ENCODE peak calls at places on chromosomes 1 and 21, in four cellular contexts. H, M, W and O are unnamed samples.

GRCh38 chr1:84214115-84214956 is 70.3 kb downstream of the PRKACB start:
- DNase-seq in H (no peak), M (no peak), W (no peak), O (no peak)

GRCh38 chr1:101025283-101025679 is 303 bp downstream of the DPH5 start:
- DNase-seq in H (no peak), M (no peak), W (no peak), O (no peak)

GRCh38 chr1:42172394-42173133 is 8.0 kb upstream of the GUCA2A start:
- DNase-seq in H (peak; percentile 27), M (no peak), W (peak; percentile 66), O (no peak)

GRCh38 chr21:33760641-33761103 is 118.4 kb downstream of the ITSN1 start:
- DNase-seq in H (no peak), M (no peak), W (no peak), O (peak; percentile 44)

GRCh38 chr1:213429642-213430041 is 378.6 kb downstream of the RPS6KC1 start:
- DNase-seq in H (no peak), M (no peak), W (no peak), O (no peak)

GRCh38 chr1:107003972-107004371 is 52.5 kb upstream of the PRMT6 start:
- DNase-seq in H (no peak), M (no peak), W (no peak), O (no peak)

GRCh38 chr21:27759091-27759659 is 792.3 kb upstream of the ADAMTS5 start:
- DNase-seq in H (no peak), M (no peak), W (peak; percentile 66), O (no peak)

GRCh38 chr1:26530898-26531598 is 1.5 kb downstream of the RPS6KA1 start:
- DNase-seq in H (peak; percentile 92), M (no peak), W (peak; percentile 92), O (peak; percentile 54)

GRCh38 chr1:183674339-183674738 is 21.2 kb upstream of the APOBEC4 start:
- DNase-seq in H (no peak), M (no peak), W (no peak), O (no peak)

GRCh38 chr1:171940373-171940772 is 99.1 kb downstream of the DNM3 start:
- DNase-seq in H (no peak), M (no peak), W (no peak), O (no peak)

GRCh38 chr1:226967665-226968064 is 27.6 kb downstream of the COQ8A start:
- DNase-seq in H (no peak), M (no peak), W (no peak), O (no peak)

GRCh38 chr1:51963592-51964308 is 26.8 kb downstream of the RAB3B start:
- DNase-seq in H (no peak), M (no peak), W (no peak), O (no peak)

GRCh38 chr1:51961231-51961630 is 29.3 kb downstream of the RAB3B start:
- DNase-seq in H (no peak), M (no peak), W (no peak), O (no peak)

GRCh38 chr1:51960262-51960661 is 30.2 kb downstream of the RAB3B start:
- DNase-seq in H (no peak), M (no peak), W (no peak), O (no peak)

GRCh38 chr1:51962486-51963356 is 27.8 kb downstream of the RAB3B start:
- DNase-seq in H (no peak), M (peak; percentile 69), W (no peak), O (no peak)

GRCh38 chr1:51961954-51962353 is 28.5 kb downstream of the RAB3B start:
- DNase-seq in H (no peak), M (no peak), W (no peak), O (no peak)
- H3K4me3 ChIP-seq in H (no peak overlapping the region), M (peak overlapping the region; percentile 40), W (no peak overlapping the region), O (no peak overlapping the region)

GRCh38 chr1:119868176-119868575 is 28.1 kb downstream of the ADAM30 start:
- DNase-seq in H (no peak), M (no peak), W (no peak), O (no peak)
- TF ChIP-seq CTCF in H (no peak), M (no peak), W (no peak), O (no peak)

GRCh38 chr1:222369991-222370910 is 177.7 kb downstream of the HHIPL2 start:
- DNase-seq in H (no peak), M (no peak), W (no peak), O (no peak)
- H3K4me3 ChIP-seq in H (no peak overlapping the region), M (no peak overlapping the region), W (no peak overlapping the region), O (no peak overlapping the region)

GRCh38 chr1:17728123-17728522 is 27.0 kb upstream of the ACTL8 start:
- DNase-seq in H (no peak), M (no peak), W (no peak), O (no peak)

GRCh38 chr1:17725084-17725718 is 29.9 kb upstream of the ACTL8 start:
- DNase-seq in H (no peak), M (no peak), W (no peak), O (no peak)

GRCh38 chr1:17724150-17724549 is 31.0 kb upstream of the ACTL8 start:
- DNase-seq in H (no peak), M (no peak), W (no peak), O (no peak)

GRCh38 chr1:17723684-17724083 is 31.4 kb upstream of the ACTL8 start:
- DNase-seq in H (no peak), M (no peak), W (no peak), O (no peak)

GRCh38 chr1:17725811-17726582 is 29.1 kb upstream of the ACTL8 start:
- DNase-seq in H (no peak), M (no peak), W (no peak), O (no peak)
- TF ChIP-seq CTCF in H (no peak), M (no peak), W (no peak), O (no peak)

DNA sequence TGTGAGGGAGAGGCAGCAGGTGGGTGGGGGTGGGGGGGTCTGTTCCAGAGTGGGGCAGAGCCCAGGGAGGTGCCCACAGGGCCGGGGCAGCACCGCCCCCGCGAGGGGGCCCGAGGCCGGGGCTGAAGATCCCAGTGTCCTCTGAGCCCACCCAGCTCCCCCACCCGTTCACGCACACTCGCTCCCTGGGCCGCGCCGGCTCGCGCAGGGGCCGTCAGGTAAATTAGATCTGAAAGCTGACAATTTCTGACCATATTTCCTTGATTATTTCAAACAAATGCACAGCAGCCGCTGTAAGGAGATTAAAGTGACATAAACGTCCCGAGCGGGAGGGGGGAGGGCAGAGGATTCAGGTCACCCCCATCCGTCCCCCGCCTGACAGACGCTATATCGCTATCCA is 118.1 kb downstream of the CASZ1 start:
- DNase-seq in H (no peak), M (no peak), W (no peak), O (no peak)
- H3K4me3 ChIP-seq in H (no peak overlapping the region), M (no peak overlapping the region), W (no peak overlapping the region), O (no peak overlapping the region)

GRCh38 chr1:111392460-111392945 is 35.0 kb downstream of the OVGP1 start:
- DNase-seq in H (no peak), M (no peak), W (no peak), O (no peak)
- TF ChIP-seq CTCF in H (no peak), M (no peak), W (no peak), O (no peak)

DNA sequence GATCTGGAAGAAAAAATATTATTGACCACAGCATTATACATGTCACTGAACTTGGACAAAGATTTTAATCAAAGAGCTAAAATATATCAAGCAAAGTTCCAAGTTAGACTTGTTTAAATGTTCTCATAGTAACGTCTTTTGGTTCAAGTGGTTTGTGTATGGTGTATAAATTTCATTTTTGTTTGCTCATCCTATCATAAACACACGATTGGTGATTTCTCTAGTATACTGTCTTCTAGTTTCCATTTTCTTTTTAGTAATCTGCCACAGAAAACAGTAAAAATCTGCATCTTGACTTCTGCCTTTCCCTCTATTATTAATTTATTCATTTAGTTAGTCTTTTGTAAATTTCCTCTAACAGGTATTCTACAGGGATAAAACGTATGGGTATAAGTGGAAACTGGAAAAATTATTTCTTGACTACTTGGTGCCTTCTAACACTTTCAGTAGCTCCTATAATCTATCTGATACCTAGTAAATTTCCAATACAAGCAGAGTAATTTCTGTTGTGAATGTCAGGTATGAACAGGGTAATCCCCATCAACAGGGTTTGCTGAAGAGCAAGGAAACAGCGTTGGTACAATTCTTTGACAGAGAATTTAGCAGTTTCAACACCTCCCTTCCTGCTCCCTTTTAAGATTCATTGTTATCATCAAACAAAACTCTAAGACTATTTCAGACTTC is 268.0 kb downstream of the PTPRC start:
- DNase-seq in H (no peak), M (no peak), W (no peak), O (no peak)
- H3K4me3 ChIP-seq in H (no peak overlapping the region), M (no peak overlapping the region), W (no peak overlapping the region), O (no peak overlapping the region)

GRCh38 chr1:222555992-222556615 is 8.2 kb upstream of the HHIPL2 start:
- DNase-seq in H (no peak), M (no peak), W (no peak), O (no peak)

GRCh38 chr1:222557148-222557547 is 9.2 kb upstream of the HHIPL2 start:
- DNase-seq in H (no peak), M (no peak), W (no peak), O (no peak)

GRCh38 chr1:222561656-222562055 is 13.8 kb upstream of the HHIPL2 start:
- DNase-seq in H (no peak), M (no peak), W (no peak), O (no peak)

GRCh38 chr1:222554177-222554576 is 6.3 kb upstream of the HHIPL2 start:
- DNase-seq in H (no peak), M (no peak), W (no peak), O (no peak)

DNA sequence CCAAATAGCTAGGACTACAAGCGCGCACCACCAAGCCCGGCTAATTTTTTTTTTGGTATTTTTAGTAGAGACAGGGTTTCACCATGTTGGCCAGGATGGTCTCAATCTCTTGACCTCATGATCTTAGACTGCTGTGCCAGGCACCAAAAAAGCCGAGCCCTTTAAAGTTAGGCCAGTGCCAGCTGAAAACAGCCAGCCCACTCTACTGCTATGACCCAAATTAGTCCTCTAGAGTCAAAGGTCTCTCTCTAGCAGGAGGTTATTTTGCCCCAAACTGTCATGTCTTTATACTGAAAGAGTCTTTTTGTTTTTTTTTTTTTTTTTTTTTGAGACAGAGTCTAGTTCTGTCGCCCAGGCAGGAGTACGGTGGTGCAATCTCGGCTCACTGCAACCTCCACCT is 9.7 kb upstream of the HHIPL2 start:
- DNase-seq in H (no peak), M (no peak), W (no peak), O (no peak)
- TF ChIP-seq CTCF in H (no peak), M (no peak), W (no peak), O (no peak)

DNA sequence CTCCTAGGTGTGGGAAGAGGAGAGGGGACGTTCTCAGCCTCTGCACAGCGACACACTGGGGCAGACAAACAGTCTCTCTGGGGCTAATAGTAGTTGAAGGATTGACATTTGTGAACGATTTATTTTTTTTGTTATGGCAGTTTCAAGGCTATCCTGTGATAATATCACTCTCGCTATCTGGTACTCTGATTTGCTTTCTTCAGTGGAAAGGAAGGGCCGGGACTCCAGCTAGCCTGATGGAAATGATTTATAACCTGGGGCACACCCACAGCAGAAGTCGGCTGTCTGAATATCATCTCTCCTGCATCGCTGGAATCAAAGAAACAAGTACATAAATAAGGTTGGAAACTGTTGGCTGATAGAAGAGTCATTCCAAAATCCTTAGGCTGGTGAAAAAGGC is 122.7 kb downstream of the KCNN3 start:
- DNase-seq in H (no peak), M (no peak), W (no peak), O (no peak)
- H3K4me3 ChIP-seq in H (no peak overlapping the region), M (peak overlapping the region; percentile 29), W (no peak overlapping the region), O (no peak overlapping the region)